ENCODE peak calls at places on chromosome 19, in five cellular contexts. F is T-helper 22 cell; C is adipocyte; Z is stimulated activated CD4-positive, alpha-beta T cell treated with anti-CD3 and anti-CD28 coated beads, Interleukin-1b, Interleukin-23, amount 100 ng/mL, for 4 hours; Q is NCI-H2081. R is an unnamed sample.

GRCh38 chr19:55454787-55455243 is 6.6 kb downstream of the ISOC2 start:
- DNase-seq in C (peak), Z (peak), F (no peak), Q (no peak), R (no peak)

GRCh38 chr19:43524922-43525835 is 1.8 kb downstream of the ETHE1 start:
- DNase-seq in C (peak), Z (no peak), Q (no peak), F (no peak), R (no peak)

GRCh38 chr19:18852634-18853033 is 20.9 kb downstream of the UPF1 start:
- DNase-seq in C (no peak), Q (no peak), F (no peak), Z (no peak), R (no peak)

GRCh38 chr19:42628411-42629135 is 33.8 kb upstream of the CEACAM8 start:
- DNase-seq in F (no peak), C (no peak), Z (no peak), Q (no peak), R (no peak)

GRCh38 chr19:7909471-7910067 is 5.1 kb upstream of the TGFBR3L start:
- DNase-seq in Z (no peak), Q (no peak), C (no peak), F (no peak), R (no peak)

GRCh38 chr19:3721131-3721899 is 13.1 kb downstream of the TJP3 start:
- DNase-seq in Z (peak), Q (peak), C (peak), F (peak), R (peak)

GRCh38 chr19:46124638-46125115 is at the start of gene IGFL3:
- DNase-seq in C (peak), F (no peak), Z (no peak), Q (no peak), R (no peak)

GRCh38 chr19:29779921-29780320 is 31.9 kb upstream of the CCNE1 start:
- DNase-seq in Q (no peak), C (no peak), F (no peak), Z (no peak), R (no peak)

GRCh38 chr19:39516270-39516669 is 1.3 kb downstream of the SELENOV start:
- DNase-seq in Q (no peak), C (no peak), Z (no peak), F (no peak), R (no peak)

R was measured in progenitor cell of endocrine pancreas.